ENCODE peak calls at places on chromosomes 4 and X, in four cellular contexts. One of them, this sample, is unnamed. For H3K4me1, the result is how much of the 10 kb centered on the place peaks cover.

GRCh38 chr4:17511041-17511949 is 595 bp downstream of the QDPR start:
- DNase-seq in Panc1: no peak
- DNase-seq in HCT116: peak
- DNase-seq in HepG2: peak
- DNase-seq in this sample: no peak

GRCh38 chrX:68763481-68763880 is 65.3 kb upstream of the EFNB1 start:
- DNase-seq in HepG2: no peak
- DNase-seq in Panc1: no peak
- DNase-seq in HCT116: no peak
- DNase-seq in this sample: no peak

GRCh38 chrX:153766098-153766817 is 2.2 kb downstream of the PLXNB3 start:
- DNase-seq in Panc1: no peak
- DNase-seq in HepG2: peak
- DNase-seq in HCT116: no peak
- DNase-seq in this sample: no peak

GRCh38 chr4:165207016-165207430 is 338 bp upstream of the KLHL2 start:
- DNase-seq in HepG2: no peak
- DNase-seq in Panc1: no peak
- DNase-seq in HCT116: no peak
- DNase-seq in this sample: no peak

GRCh38 chr4:38387348-38387747 is 276.7 kb upstream of the KLF3 start:
- DNase-seq in HepG2: peak
- DNase-seq in HCT116: no peak
- DNase-seq in Panc1: no peak
- DNase-seq in this sample: no peak

GRCh38 chr4:3364634-3365314 is 72.0 kb downstream of the RGS12 start:
- DNase-seq in HCT116: no peak
- DNase-seq in HepG2: no peak
- DNase-seq in Panc1: no peak
- DNase-seq in this sample: peak

GRCh38 chrX:71128915-71129765 is 10.7 kb downstream of the MED12 start:
- DNase-seq in HepG2: peak
- DNase-seq in HCT116: no peak
- DNase-seq in Panc1: no peak
- DNase-seq in this sample: no peak

GRCh38 chrX:2145672-2146412 is 354.9 kb downstream of the DHRSX start:
- DNase-seq in HepG2: no peak
- DNase-seq in HCT116: no peak
- DNase-seq in Panc1: no peak
- DNase-seq in this sample: no peak

GRCh38 chr4:66766557-66766956 is 778.7 kb downstream of the CENPC start:
- DNase-seq in HepG2: no peak
- DNase-seq in HCT116: no peak
- DNase-seq in Panc1: no peak
- DNase-seq in this sample: no peak

GRCh38 chr4:136637071-136637777 is 895.1 kb downstream of the PCDH18 start:
- DNase-seq in Panc1: no peak
- DNase-seq in HepG2: peak
- DNase-seq in HCT116: peak
- DNase-seq in this sample: no peak

GRCh38 chrX:71098302-71098701 is 2.7 kb downstream of the FOXO4 start:
- DNase-seq in HCT116: peak
- DNase-seq in HepG2: no peak
- DNase-seq in Panc1: no peak
- DNase-seq in this sample: no peak

GRCh38 chr4:39609454-39609911 is 29.2 kb downstream of the SMIM14 start:
- DNase-seq in HCT116: no peak
- DNase-seq in HepG2: peak
- DNase-seq in Panc1: no peak
- DNase-seq in this sample: no peak

GRCh38 chr4:182578402-182578801 is 335.2 kb downstream of the TENM3 start:
- DNase-seq in Panc1: peak
- DNase-seq in HepG2: no peak
- DNase-seq in HCT116: peak
- DNase-seq in this sample: no peak

GRCh38 chrX:72110051-72110926 is 21.4 kb downstream of the RTL5 start:
- DNase-seq in HCT116: no peak
- DNase-seq in Panc1: no peak
- DNase-seq in HepG2: no peak
- DNase-seq in this sample: peak

GRCh38 chr4:156830356-156830755 is 141.2 kb downstream of the PDGFC start:
- DNase-seq in Panc1: no peak
- DNase-seq in HCT116: no peak
- DNase-seq in HepG2: peak
- DNase-seq in this sample: no peak

GRCh38 chr4:69156913-69157312 is 57.6 kb downstream of the UGT2B11 start:
- DNase-seq in HCT116: peak
- DNase-seq in HepG2: peak
- DNase-seq in Panc1: no peak
- DNase-seq in this sample: no peak

GRCh38 chr4:176794151-176794550 is 1.4 kb upstream of the VEGFC start:
- DNase-seq in Panc1: no peak
- DNase-seq in HCT116: no peak
- DNase-seq in HepG2: no peak
- DNase-seq in this sample: no peak

GRCh38 chr4:84847978-84848377 is 118.5 kb downstream of the WDFY3 start:
- DNase-seq in HCT116: no peak
- DNase-seq in Panc1: no peak
- DNase-seq in HepG2: no peak
- DNase-seq in this sample: no peak

GRCh38 chr4:155891058-155891457 is 12.4 kb upstream of the TDO2 start:
- DNase-seq in Panc1: no peak
- DNase-seq in HepG2: no peak
- DNase-seq in HCT116: no peak
- DNase-seq in this sample: no peak

GRCh38 chr4:1628892-1629703 is 55.0 kb downstream of the FAM53A start:
- DNase-seq in HCT116: peak
- DNase-seq in HepG2: peak
- DNase-seq in Panc1: peak
- DNase-seq in this sample: no peak

GRCh38 chrX:123357941-123358340 is 173.9 kb downstream of the GRIA3 start:
- DNase-seq in HCT116: no peak
- DNase-seq in Panc1: no peak
- DNase-seq in HepG2: no peak
- DNase-seq in this sample: no peak

GRCh38 chrX:150060406-150060805 is 122.1 kb upstream of the EOLA2 start:
- DNase-seq in Panc1: no peak
- DNase-seq in HepG2: no peak
- DNase-seq in HCT116: no peak
- DNase-seq in this sample: no peak

GRCh38 chr4:7020856-7021255 is 22.3 kb upstream of the TADA2B start:
- DNase-seq in HepG2: no peak
- DNase-seq in Panc1: no peak
- DNase-seq in HCT116: no peak
- DNase-seq in this sample: no peak

GRCh38 chr4:3418029-3418762 is 23.6 kb upstream of the HGFAC start:
- DNase-seq in Panc1: no peak
- DNase-seq in HepG2: no peak
- DNase-seq in HCT116: no peak
- DNase-seq in this sample: no peak

GRCh38 chr4:109434007-109434792 is 585 bp downstream of the SEC24B start:
- DNase-seq in HepG2: peak
- DNase-seq in HCT116: no peak
- DNase-seq in Panc1: no peak
- DNase-seq in this sample: no peak

GRCh38 chr4:7389101-7389701 is 45.5 kb downstream of the PSAPL1 start:
- DNase-seq in HCT116: no peak
- DNase-seq in HepG2: no peak
- DNase-seq in Panc1: no peak
- DNase-seq in this sample: no peak

GRCh38 chrX:110588853-110589252 is 206.8 kb downstream of the CHRDL1 start:
- DNase-seq in HepG2: no peak
- DNase-seq in HCT116: no peak
- DNase-seq in Panc1: no peak
- DNase-seq in this sample: no peak

GRCh38 chr4:87497141-87497540 is 32.0 kb downstream of the SPARCL1 start:
- DNase-seq in HepG2: no peak
- DNase-seq in HCT116: no peak
- DNase-seq in Panc1: no peak
- DNase-seq in this sample: no peak

DNA sequence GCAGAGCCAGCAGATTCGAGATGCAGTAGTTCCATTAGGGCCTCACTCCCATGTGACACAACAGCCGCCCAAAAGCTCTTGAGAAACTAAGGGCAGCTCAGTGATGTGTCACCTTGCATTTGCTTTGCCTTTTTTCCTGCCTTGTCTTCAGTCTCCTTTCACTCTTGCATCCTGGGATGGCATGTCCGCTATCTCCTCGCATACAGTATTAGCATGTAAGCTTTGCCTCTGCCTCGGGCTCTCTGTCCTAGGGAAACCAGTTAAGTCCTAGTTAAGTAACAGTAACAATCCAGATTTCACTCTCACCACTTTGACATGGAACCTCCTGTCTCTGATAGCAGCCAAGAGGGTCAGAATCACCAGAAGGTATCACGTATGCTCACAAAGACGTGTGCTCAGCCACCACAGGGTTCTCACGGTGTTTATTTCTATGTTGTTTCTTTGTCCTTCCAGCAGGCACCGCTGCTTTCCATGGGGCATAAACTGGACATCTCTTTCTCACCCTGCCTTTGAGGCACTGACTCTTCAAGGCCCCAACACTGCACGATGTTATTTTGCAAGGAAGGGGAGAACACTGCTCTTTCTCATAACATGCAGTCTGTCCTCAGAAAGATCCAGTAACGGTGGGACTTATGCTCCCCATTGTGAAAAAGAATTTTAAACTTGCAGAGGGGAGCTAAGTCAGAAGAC is 26.7 kb upstream of the SORBS2 start:
- DNase-seq in HepG2: no peak
- DNase-seq in HCT116: no peak
- DNase-seq in Panc1: no peak
- DNase-seq in this sample: no peak
- TF ChIP-seq POLR2AphosphoS5 in HepG2: no peak
- TF ChIP-seq POLR2AphosphoS5 in HCT116: no peak
- TF ChIP-seq POLR2AphosphoS5 in Panc1: no peak
- TF ChIP-seq POLR2AphosphoS5 in this sample: no peak

GRCh38 chr4:158161561-158162354 is 11.1 kb downstream of the GASK1B start:
- DNase-seq in HCT116: peak
- DNase-seq in HepG2: no peak
- DNase-seq in Panc1: no peak
- DNase-seq in this sample: no peak
- H3K4me1 ChIP-seq in HCT116: under half
- H3K4me1 ChIP-seq in HepG2: half or more
- H3K4me1 ChIP-seq in Panc1: under half
- H3K4me1 ChIP-seq in this sample: half or more

GRCh38 chr4:98963538-98964433 is 31.7 kb upstream of the METAP1 start:
- DNase-seq in HepG2: no peak
- DNase-seq in HCT116: no peak
- DNase-seq in Panc1: no peak
- DNase-seq in this sample: no peak
- TF ChIP-seq POLR2AphosphoS5 in HepG2: no peak
- TF ChIP-seq POLR2AphosphoS5 in HCT116: no peak
- TF ChIP-seq POLR2AphosphoS5 in Panc1: no peak
- TF ChIP-seq POLR2AphosphoS5 in this sample: no peak

GRCh38 chr4:118770741-118771187 is 65.2 kb downstream of the SEC24D start:
- DNase-seq in Panc1: no peak
- DNase-seq in HepG2: no peak
- DNase-seq in HCT116: no peak
- DNase-seq in this sample: no peak
- H3K4me1 ChIP-seq in Panc1: under half
- H3K4me1 ChIP-seq in HepG2: under half
- H3K4me1 ChIP-seq in HCT116: under half
- H3K4me1 ChIP-seq in this sample: half or more

This sample was measured in vagina.